ENCODE peak calls at places on chromosomes 16 and 17, in ten cellular contexts. One of them, this sample, is unnamed.

GRCh38 chr16:52843386-52843785 is 209.3 kb downstream of the CHD9NB start:
- DNase-seq in neural progenitor cell: no peak
- DNase-seq in AG09319: no peak
- DNase-seq in SK-N-SH: no peak
- DNase-seq in body of pancreas: no peak
- DNase-seq in activated naive CD4-positive, alpha-beta T cell treated with anti-CD3 and anti-CD28 coated beads, Interleukin-2, amount 50 U/mL, for 72 hours: no peak
- DNase-seq in amniotic stem cell: no peak
- DNase-seq in left colon: no peak
- DNase-seq in GM04503: no peak
- DNase-seq in HCT116: no peak
- DNase-seq in this sample: no peak

GRCh38 chr17:72976971-72977767 is 115.3 kb downstream of the SLC39A11 start:
- DNase-seq in GM04503: peak
- DNase-seq in HCT116: peak
- DNase-seq in body of pancreas: peak
- DNase-seq in amniotic stem cell: peak
- DNase-seq in SK-N-SH: no peak
- DNase-seq in AG09319: peak
- DNase-seq in activated naive CD4-positive, alpha-beta T cell treated with anti-CD3 and anti-CD28 coated beads, Interleukin-2, amount 50 U/mL, for 72 hours: no peak
- DNase-seq in neural progenitor cell: no peak
- DNase-seq in left colon: peak
- DNase-seq in this sample: peak

GRCh38 chr16:89185062-89185751 is 13.7 kb downstream of the CDH15 start:
- DNase-seq in AG09319: no peak
- DNase-seq in body of pancreas: no peak
- DNase-seq in left colon: no peak
- DNase-seq in HCT116: no peak
- DNase-seq in activated naive CD4-positive, alpha-beta T cell treated with anti-CD3 and anti-CD28 coated beads, Interleukin-2, amount 50 U/mL, for 72 hours: no peak
- DNase-seq in neural progenitor cell: no peak
- DNase-seq in GM04503: no peak
- DNase-seq in SK-N-SH: no peak
- DNase-seq in amniotic stem cell: no peak
- DNase-seq in this sample: no peak

GRCh38 chr16:977096-977701 is 4.4 kb upstream of the SOX8 start:
- DNase-seq in HCT116: no peak
- DNase-seq in neural progenitor cell: no peak
- DNase-seq in amniotic stem cell: no peak
- DNase-seq in activated naive CD4-positive, alpha-beta T cell treated with anti-CD3 and anti-CD28 coated beads, Interleukin-2, amount 50 U/mL, for 72 hours: no peak
- DNase-seq in AG09319: no peak
- DNase-seq in left colon: no peak
- DNase-seq in body of pancreas: peak
- DNase-seq in GM04503: no peak
- DNase-seq in SK-N-SH: peak
- DNase-seq in this sample: no peak

GRCh38 chr16:66925322-66925840 is at the start of gene RRAD:
- DNase-seq in HCT116: no peak
- DNase-seq in left colon: no peak
- DNase-seq in neural progenitor cell: peak
- DNase-seq in amniotic stem cell: no peak
- DNase-seq in AG09319: no peak
- DNase-seq in activated naive CD4-positive, alpha-beta T cell treated with anti-CD3 and anti-CD28 coated beads, Interleukin-2, amount 50 U/mL, for 72 hours: no peak
- DNase-seq in body of pancreas: no peak
- DNase-seq in SK-N-SH: no peak
- DNase-seq in GM04503: no peak
- DNase-seq in this sample: no peak

GRCh38 chr17:11135819-11136218 is 105.2 kb upstream of the SHISA6 start:
- DNase-seq in activated naive CD4-positive, alpha-beta T cell treated with anti-CD3 and anti-CD28 coated beads, Interleukin-2, amount 50 U/mL, for 72 hours: no peak
- DNase-seq in AG09319: no peak
- DNase-seq in HCT116: no peak
- DNase-seq in SK-N-SH: no peak
- DNase-seq in body of pancreas: no peak
- DNase-seq in GM04503: no peak
- DNase-seq in left colon: no peak
- DNase-seq in neural progenitor cell: no peak
- DNase-seq in amniotic stem cell: no peak
- DNase-seq in this sample: no peak

GRCh38 chr17:47802341-47803022 is 19.1 kb downstream of the OSBPL7 start:
- DNase-seq in body of pancreas: peak
- DNase-seq in left colon: no peak
- DNase-seq in amniotic stem cell: peak
- DNase-seq in HCT116: peak
- DNase-seq in neural progenitor cell: peak
- DNase-seq in activated naive CD4-positive, alpha-beta T cell treated with anti-CD3 and anti-CD28 coated beads, Interleukin-2, amount 50 U/mL, for 72 hours: no peak
- DNase-seq in GM04503: no peak
- DNase-seq in AG09319: no peak
- DNase-seq in SK-N-SH: peak
- DNase-seq in this sample: peak

GRCh38 chr17:31339906-31340661 is 18.7 kb upstream of the EVI2A start:
- DNase-seq in HCT116: no peak
- DNase-seq in activated naive CD4-positive, alpha-beta T cell treated with anti-CD3 and anti-CD28 coated beads, Interleukin-2, amount 50 U/mL, for 72 hours: no peak
- DNase-seq in neural progenitor cell: no peak
- DNase-seq in AG09319: no peak
- DNase-seq in left colon: no peak
- DNase-seq in SK-N-SH: no peak
- DNase-seq in body of pancreas: no peak
- DNase-seq in GM04503: peak
- DNase-seq in amniotic stem cell: peak
- DNase-seq in this sample: peak

GRCh38 chr17:61503961-61504360 is 51.7 kb downstream of the TBX4 start:
- DNase-seq in amniotic stem cell: no peak
- DNase-seq in HCT116: no peak
- DNase-seq in AG09319: no peak
- DNase-seq in activated naive CD4-positive, alpha-beta T cell treated with anti-CD3 and anti-CD28 coated beads, Interleukin-2, amount 50 U/mL, for 72 hours: no peak
- DNase-seq in body of pancreas: no peak
- DNase-seq in neural progenitor cell: no peak
- DNase-seq in SK-N-SH: no peak
- DNase-seq in left colon: no peak
- DNase-seq in GM04503: no peak
- DNase-seq in this sample: no peak

GRCh38 chr17:15092762-15093161 is 172.4 kb downstream of the PMP22 start:
- DNase-seq in neural progenitor cell: no peak
- DNase-seq in amniotic stem cell: no peak
- DNase-seq in AG09319: no peak
- DNase-seq in body of pancreas: no peak
- DNase-seq in activated naive CD4-positive, alpha-beta T cell treated with anti-CD3 and anti-CD28 coated beads, Interleukin-2, amount 50 U/mL, for 72 hours: no peak
- DNase-seq in left colon: no peak
- DNase-seq in GM04503: no peak
- DNase-seq in HCT116: no peak
- DNase-seq in SK-N-SH: no peak
- DNase-seq in this sample: peak

GRCh38 chr17:74604748-74605147 is 12.7 kb upstream of the CD300LD start:
- DNase-seq in neural progenitor cell: no peak
- DNase-seq in SK-N-SH: no peak
- DNase-seq in body of pancreas: no peak
- DNase-seq in activated naive CD4-positive, alpha-beta T cell treated with anti-CD3 and anti-CD28 coated beads, Interleukin-2, amount 50 U/mL, for 72 hours: no peak
- DNase-seq in GM04503: no peak
- DNase-seq in amniotic stem cell: no peak
- DNase-seq in left colon: no peak
- DNase-seq in AG09319: no peak
- DNase-seq in HCT116: no peak
- DNase-seq in this sample: no peak

GRCh38 chr16:55418586-55418985 is 60.4 kb upstream of the MMP2 start:
- DNase-seq in body of pancreas: no peak
- DNase-seq in HCT116: no peak
- DNase-seq in AG09319: no peak
- DNase-seq in activated naive CD4-positive, alpha-beta T cell treated with anti-CD3 and anti-CD28 coated beads, Interleukin-2, amount 50 U/mL, for 72 hours: no peak
- DNase-seq in amniotic stem cell: no peak
- DNase-seq in GM04503: no peak
- DNase-seq in left colon: no peak
- DNase-seq in neural progenitor cell: peak
- DNase-seq in SK-N-SH: no peak
- DNase-seq in this sample: no peak

This sample was measured in non-pigmented ciliary epithelial cell.